ENCODE peak calls at places on chromosomes 4 and X, in four cellular contexts. One of them, this sample, is unnamed.
A peak's percentile ranks its signal among the peaks of the same experiment; 100 is the strongest.

GRCh38 chr4:66633472-66633871 is 911.8 kb downstream of the CENPC start:
- DNase-seq in lower lobe of right lung: no peak
- DNase-seq in colonic mucosa: no peak
- DNase-seq in upper lobe of right lung: no peak
- DNase-seq in this sample: no peak

GRCh38 chr4:100170986-100171385 is 19.3 kb downstream of the DDIT4L start:
- DNase-seq in colonic mucosa: no peak
- DNase-seq in lower lobe of right lung: no peak
- DNase-seq in upper lobe of right lung: no peak
- DNase-seq in this sample: no peak

GRCh38 chrX:143634701-143635442 is 1.0 kb downstream of the SLITRK4 start:
- DNase-seq in upper lobe of right lung: peak; percentile 54
- DNase-seq in colonic mucosa: no peak
- DNase-seq in lower lobe of right lung: peak; percentile 34
- DNase-seq in this sample: no peak

GRCh38 chr4:37837446-37837845 is 11.0 kb downstream of the PGM2 start:
- DNase-seq in lower lobe of right lung: no peak
- DNase-seq in colonic mucosa: no peak
- DNase-seq in upper lobe of right lung: no peak
- DNase-seq in this sample: no peak

GRCh38 chrX:152139589-152139988 is 1.2 kb upstream of the MAGEA10 start:
- DNase-seq in colonic mucosa: no peak
- DNase-seq in upper lobe of right lung: no peak
- DNase-seq in lower lobe of right lung: no peak
- DNase-seq in this sample: no peak

GRCh38 chr4:89140168-89140759 is 28.9 kb downstream of the TIGD2 start:
- DNase-seq in lower lobe of right lung: no peak
- DNase-seq in upper lobe of right lung: no peak
- DNase-seq in colonic mucosa: no peak
- DNase-seq in this sample: no peak

GRCh38 chr4:76947369-76947768 is 2.2 kb upstream of the SEPTIN11 start:
- DNase-seq in upper lobe of right lung: no peak
- DNase-seq in colonic mucosa: no peak
- DNase-seq in lower lobe of right lung: no peak
- DNase-seq in this sample: peak; percentile 47

GRCh38 chr4:163693211-163693610 is 198.7 kb downstream of the TMA16 start:
- DNase-seq in colonic mucosa: no peak
- DNase-seq in upper lobe of right lung: no peak
- DNase-seq in lower lobe of right lung: no peak
- DNase-seq in this sample: no peak

GRCh38 chr4:185134176-185134869 is 8.7 kb upstream of the SLC25A4 start:
- DNase-seq in colonic mucosa: no peak
- DNase-seq in upper lobe of right lung: no peak
- DNase-seq in lower lobe of right lung: no peak
- DNase-seq in this sample: peak; percentile 27

GRCh38 chr4:78864405-78865024 is 74.7 kb downstream of the PAQR3 start:
- DNase-seq in upper lobe of right lung: no peak
- DNase-seq in colonic mucosa: no peak
- DNase-seq in lower lobe of right lung: no peak
- DNase-seq in this sample: no peak

GRCh38 chr4:77433102-77433733 is 172.4 kb upstream of the CXCL13 start:
- DNase-seq in upper lobe of right lung: no peak
- DNase-seq in lower lobe of right lung: no peak
- DNase-seq in colonic mucosa: peak; percentile 22
- DNase-seq in this sample: peak; percentile 39

GRCh38 chr4:183832776-183833450 is 72.2 kb upstream of the STOX2 start:
- DNase-seq in upper lobe of right lung: no peak
- DNase-seq in colonic mucosa: no peak
- DNase-seq in lower lobe of right lung: no peak
- DNase-seq in this sample: no peak

GRCh38 chrX:120549483-120550452 is 11.0 kb downstream of the CUL4B start:
- DNase-seq in lower lobe of right lung: no peak
- DNase-seq in colonic mucosa: no peak
- DNase-seq in upper lobe of right lung: no peak
- DNase-seq in this sample: no peak

GRCh38 chrX:44889824-44890223 is 16.8 kb downstream of the KDM6A start:
- DNase-seq in upper lobe of right lung: no peak
- DNase-seq in colonic mucosa: no peak
- DNase-seq in lower lobe of right lung: no peak
- DNase-seq in this sample: no peak

GRCh38 chr4:139171878-139172691 is 4.9 kb downstream of the ELF2 start:
- DNase-seq in upper lobe of right lung: no peak
- DNase-seq in colonic mucosa: no peak
- DNase-seq in lower lobe of right lung: no peak
- DNase-seq in this sample: no peak

GRCh38 chr4:98828801-98829200 is 100.1 kb downstream of the EIF4E start:
- DNase-seq in upper lobe of right lung: no peak
- DNase-seq in colonic mucosa: peak; percentile 27
- DNase-seq in lower lobe of right lung: no peak
- DNase-seq in this sample: no peak

GRCh38 chrX:19991350-19991718 is 473 bp upstream of the BCLAF3 start:
- DNase-seq in upper lobe of right lung: no peak
- DNase-seq in colonic mucosa: no peak
- DNase-seq in lower lobe of right lung: no peak
- DNase-seq in this sample: no peak

GRCh38 chrX:49276671-49277519 is 7.3 kb downstream of the PPP1R3F start:
- DNase-seq in colonic mucosa: no peak
- DNase-seq in lower lobe of right lung: no peak
- DNase-seq in upper lobe of right lung: no peak
- DNase-seq in this sample: peak; percentile 42

GRCh38 chr4:25107827-25108516 is 52.3 kb downstream of the SEPSECS start:
- DNase-seq in lower lobe of right lung: no peak
- DNase-seq in upper lobe of right lung: no peak
- DNase-seq in colonic mucosa: no peak
- DNase-seq in this sample: peak; percentile 42

GRCh38 chrX:12360991-12361598 is 222.8 kb downstream of the FRMPD4 start:
- DNase-seq in lower lobe of right lung: no peak
- DNase-seq in colonic mucosa: no peak
- DNase-seq in upper lobe of right lung: no peak
- DNase-seq in this sample: no peak

GRCh38 chr4:169253904-169254303 is 16.9 kb downstream of the SH3RF1 start:
- DNase-seq in colonic mucosa: no peak
- DNase-seq in lower lobe of right lung: no peak
- DNase-seq in upper lobe of right lung: no peak
- DNase-seq in this sample: no peak

GRCh38 chrX:72475338-72475737 is 97.3 kb downstream of the HDAC8 start:
- DNase-seq in lower lobe of right lung: no peak
- DNase-seq in colonic mucosa: no peak
- DNase-seq in upper lobe of right lung: no peak
- DNase-seq in this sample: no peak

DNA sequence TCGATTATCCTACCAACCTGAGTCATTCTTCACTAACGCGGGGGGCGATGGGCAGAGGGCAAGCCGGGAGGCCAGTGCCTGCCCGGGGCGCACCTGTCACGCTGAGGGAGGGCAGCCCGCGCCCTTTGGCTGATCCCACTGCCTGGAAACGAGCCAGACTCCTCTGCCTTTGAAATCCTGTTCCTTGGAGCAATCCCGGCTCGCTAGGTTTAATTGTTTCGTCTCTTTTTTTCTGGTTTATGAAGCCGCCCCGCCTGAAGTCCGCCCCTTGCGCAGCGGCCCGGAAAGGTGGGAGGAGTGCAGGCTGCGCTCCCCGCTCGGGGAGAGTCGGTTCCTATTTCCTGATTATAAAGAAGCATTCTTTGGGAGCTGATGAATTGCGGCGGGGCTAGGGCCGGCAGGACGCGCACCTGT is 484.2 kb downstream of the BCOR start:
- DNase-seq in colonic mucosa: peak; percentile 46
- DNase-seq in upper lobe of right lung: no peak
- DNase-seq in lower lobe of right lung: peak; percentile 39
- DNase-seq in this sample: peak; percentile 48
- H3K4me3 ChIP-seq in colonic mucosa: peak overlapping the region; percentile 10
- H3K4me3 ChIP-seq in upper lobe of right lung: peak overlapping the region; percentile 43
- H3K4me3 ChIP-seq in lower lobe of right lung: peak overlapping the region; percentile 44
- H3K4me3 ChIP-seq in this sample: no peak overlapping the region

GRCh38 chr4:21450331-21450730 is 498.2 kb downstream of the KCNIP4 start:
- DNase-seq in lower lobe of right lung: no peak
- DNase-seq in colonic mucosa: no peak
- DNase-seq in upper lobe of right lung: no peak
- DNase-seq in this sample: no peak
- H3K4me1 ChIP-seq in lower lobe of right lung: no peaks in the 10 kb centered on the region
- H3K4me1 ChIP-seq in colonic mucosa: no peaks in the 10 kb centered on the region
- H3K4me1 ChIP-seq in upper lobe of right lung: no peaks in the 10 kb centered on the region
- H3K4me1 ChIP-seq in this sample: no peaks in the 10 kb centered on the region

DNA sequence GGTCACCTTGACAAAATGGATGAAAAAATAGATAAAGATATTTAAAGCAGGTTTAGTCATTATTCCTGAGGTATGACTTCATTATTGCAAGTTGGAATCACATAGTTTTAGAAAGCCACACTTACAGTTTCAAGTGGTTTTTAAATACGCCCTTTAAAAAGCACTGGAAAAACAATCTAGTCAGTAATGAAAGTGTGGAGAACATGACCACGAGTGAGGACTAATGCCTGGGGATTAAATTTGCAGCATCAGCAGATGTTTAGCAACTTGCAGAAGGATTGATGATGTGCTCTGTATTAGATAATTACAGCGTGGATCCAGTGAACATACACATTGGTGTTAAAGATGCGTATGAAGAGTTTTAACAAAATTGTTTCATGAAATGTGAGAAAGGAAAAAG is 5.9 kb downstream of the SPARCL1 start:
- DNase-seq in lower lobe of right lung: no peak
- DNase-seq in colonic mucosa: no peak
- DNase-seq in upper lobe of right lung: no peak
- DNase-seq in this sample: no peak
- H3K4me3 ChIP-seq in lower lobe of right lung: no peak overlapping the region
- H3K4me3 ChIP-seq in colonic mucosa: no peak overlapping the region
- H3K4me3 ChIP-seq in upper lobe of right lung: no peak overlapping the region
- H3K4me3 ChIP-seq in this sample: no peak overlapping the region

GRCh38 chr4:118950224-118950623 is 61.6 kb downstream of the SYNPO2 start:
- DNase-seq in lower lobe of right lung: no peak
- DNase-seq in upper lobe of right lung: no peak
- DNase-seq in colonic mucosa: no peak
- DNase-seq in this sample: no peak
- H3K4me1 ChIP-seq in lower lobe of right lung: no peaks in the 10 kb centered on the region
- H3K4me1 ChIP-seq in upper lobe of right lung: no peaks in the 10 kb centered on the region
- H3K4me1 ChIP-seq in colonic mucosa: no peaks in the 10 kb centered on the region
- H3K4me1 ChIP-seq in this sample: no peaks in the 10 kb centered on the region

DNA sequence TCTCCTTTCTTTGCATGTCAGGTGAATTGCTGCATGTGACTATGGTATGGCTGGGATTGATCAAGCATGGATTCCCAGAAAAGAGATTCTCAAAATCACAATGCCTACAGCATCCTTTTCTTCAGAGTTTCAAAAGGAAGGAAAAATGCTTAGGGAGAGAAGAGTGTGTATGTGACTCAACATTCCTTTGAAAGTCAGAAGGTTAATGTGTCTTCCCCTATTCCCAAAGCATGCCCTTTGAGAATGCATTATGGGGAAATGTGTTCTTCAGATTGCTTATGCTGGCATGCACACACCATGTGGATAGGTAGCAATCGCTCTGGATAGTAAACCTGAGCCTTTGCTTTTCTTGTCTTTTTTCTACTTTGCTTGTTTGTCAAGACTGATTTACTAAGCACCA is 78.5 kb downstream of the ELOVL6 start:
- DNase-seq in lower lobe of right lung: no peak
- DNase-seq in colonic mucosa: no peak
- DNase-seq in upper lobe of right lung: no peak
- DNase-seq in this sample: no peak
- H3K4me3 ChIP-seq in lower lobe of right lung: no peak overlapping the region
- H3K4me3 ChIP-seq in colonic mucosa: no peak overlapping the region
- H3K4me3 ChIP-seq in upper lobe of right lung: no peak overlapping the region
- H3K4me3 ChIP-seq in this sample: no peak overlapping the region

GRCh38 chr4:158599150-158599549 is 72.5 kb downstream of the C4orf46 start:
- DNase-seq in colonic mucosa: no peak
- DNase-seq in lower lobe of right lung: no peak
- DNase-seq in upper lobe of right lung: no peak
- DNase-seq in this sample: no peak
- H3K4me1 ChIP-seq in colonic mucosa: no peaks in the 10 kb centered on the region
- H3K4me1 ChIP-seq in lower lobe of right lung: no peaks in the 10 kb centered on the region
- H3K4me1 ChIP-seq in upper lobe of right lung: no peaks in the 10 kb centered on the region
- H3K4me1 ChIP-seq in this sample: peaks cover 7% of the 10 kb centered on the region

DNA sequence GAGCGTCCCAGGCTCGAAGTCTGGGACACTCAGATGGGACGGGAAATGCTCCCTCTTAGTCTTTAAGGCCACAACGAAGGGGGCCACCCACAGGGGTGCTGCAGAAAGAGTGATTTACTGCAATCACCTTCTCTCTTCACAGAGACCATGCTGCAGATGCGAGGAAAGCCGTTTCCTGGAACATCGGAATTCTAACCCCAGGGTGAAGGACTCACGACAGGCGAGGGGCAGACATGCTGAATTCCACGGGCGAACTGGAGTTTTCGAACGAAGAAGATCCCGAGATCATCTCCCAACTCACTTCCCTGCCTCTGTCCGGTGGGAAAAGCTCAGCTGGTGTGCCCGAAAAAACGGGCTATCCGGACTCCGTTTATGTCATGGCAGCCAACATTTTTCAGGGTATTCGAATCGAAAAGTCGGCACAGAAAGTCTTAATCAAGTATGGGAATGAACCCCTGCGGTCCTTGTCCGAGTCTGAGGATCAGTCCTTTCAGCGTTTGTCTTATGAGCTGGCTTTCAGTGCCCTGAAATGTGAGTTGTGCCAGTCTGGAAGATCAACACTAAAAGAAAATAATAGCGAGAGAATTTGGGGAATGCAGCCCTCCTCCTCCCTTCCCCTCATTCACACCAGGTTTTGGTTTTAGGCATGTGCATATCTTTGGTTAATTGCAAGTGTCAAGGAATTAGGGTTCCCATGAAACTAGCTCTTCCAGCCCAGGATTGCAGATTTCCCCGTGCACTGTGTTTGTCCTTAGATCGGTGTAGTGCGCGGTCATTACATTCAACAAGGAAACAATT is 905 bp downstream of the NSUN7 start:
- DNase-seq in upper lobe of right lung: no peak
- DNase-seq in colonic mucosa: peak; percentile 47
- DNase-seq in lower lobe of right lung: no peak
- DNase-seq in this sample: peak; percentile 14
- H3K4me3 ChIP-seq in upper lobe of right lung: peak overlapping the region; percentile 64
- H3K4me3 ChIP-seq in colonic mucosa: peak overlapping the region; percentile 69
- H3K4me3 ChIP-seq in lower lobe of right lung: peak overlapping the region; percentile 70
- H3K4me3 ChIP-seq in this sample: peak overlapping the region; percentile 67

GRCh38 chr4:108004646-108005045 is 15.0 kb downstream of the HADH start:
- DNase-seq in upper lobe of right lung: no peak
- DNase-seq in lower lobe of right lung: no peak
- DNase-seq in colonic mucosa: no peak
- DNase-seq in this sample: no peak

GRCh38 chr4:107997794-107998193 is 8.1 kb downstream of the HADH start:
- DNase-seq in upper lobe of right lung: no peak
- DNase-seq in lower lobe of right lung: no peak
- DNase-seq in colonic mucosa: no peak
- DNase-seq in this sample: no peak

GRCh38 chr4:107999932-108000539 is 10.3 kb downstream of the HADH start:
- DNase-seq in colonic mucosa: no peak
- DNase-seq in lower lobe of right lung: no peak
- DNase-seq in upper lobe of right lung: no peak
- DNase-seq in this sample: no peak

GRCh38 chr4:108003964-108004630 is 14.4 kb downstream of the HADH start:
- DNase-seq in lower lobe of right lung: no peak
- DNase-seq in colonic mucosa: no peak
- DNase-seq in upper lobe of right lung: no peak
- DNase-seq in this sample: no peak

GRCh38 chr4:108001540-108001939 is 11.9 kb downstream of the HADH start:
- DNase-seq in colonic mucosa: no peak
- DNase-seq in lower lobe of right lung: no peak
- DNase-seq in upper lobe of right lung: no peak
- DNase-seq in this sample: no peak
- H3K4me1 ChIP-seq in colonic mucosa: no peaks in the 10 kb centered on the region
- H3K4me1 ChIP-seq in lower lobe of right lung: peaks cover 27% of the 10 kb centered on the region
- H3K4me1 ChIP-seq in upper lobe of right lung: peaks cover 11% of the 10 kb centered on the region
- H3K4me1 ChIP-seq in this sample: peaks cover 7% of the 10 kb centered on the region